ENCODE peak calls at places on chromosomes 7 and 10, in nine cellular contexts. C, B, W, G, Q, E, I, D and R are unnamed samples.

GRCh38 chr10:104208730-104209129 is 23.4 kb downstream of the CFAP43 start:
- DNase-seq in C (no peak), B (no peak), I (no peak), Q (no peak), G (no peak), E (no peak), W (no peak), D (no peak), R (no peak)

GRCh38 chr7:25117226-25118047 is 7.6 kb downstream of the CYCS start:
- DNase-seq in W (no peak), C (no peak), G (no peak), D (no peak), I (no peak), E (no peak), Q (no peak), B (no peak), R (no peak)

GRCh38 chr10:68992721-68993440 is 4.3 kb downstream of the KIFBP start:
- DNase-seq in B (peak; percentile 91), I (no peak), E (no peak), D (no peak), Q (no peak), G (no peak), W (no peak), C (peak; percentile 65), R (no peak)

GRCh38 chr7:101740981-101741725 is 76.3 kb upstream of the CUX1 start:
- DNase-seq in W (no peak), B (no peak), G (no peak), E (peak; percentile 73), D (no peak), I (no peak), C (no peak), Q (no peak), R (no peak)

GRCh38 chr7:45701701-45702460 is 127.7 kb downstream of the ADCY1 start:
- DNase-seq in I (no peak), Q (peak; percentile 3), E (no peak), G (peak; percentile 82), C (no peak), D (no peak), W (no peak), B (no peak), R (peak; percentile 14)

GRCh38 chr10:109474817-109475216 is 448.5 kb downstream of the XPNPEP1 start:
- DNase-seq in E (no peak), Q (no peak), C (no peak), B (no peak), I (no peak), G (no peak), W (no peak), D (no peak), R (no peak)

GRCh38 chr10:48274636-48275035 is at the start of gene FRMPD2:
- DNase-seq in I (no peak), E (no peak), B (no peak), Q (no peak), C (no peak), G (no peak), D (no peak), W (no peak), R (peak; percentile 14)

GRCh38 chr7:128362670-128363069 is 1.2 kb upstream of the PRRT4 start:
- DNase-seq in C (no peak), Q (no peak), W (no peak), G (no peak), B (peak; percentile 21), I (no peak), D (no peak), E (no peak), R (no peak)

GRCh38 chr10:7231420-7232414 is 179.1 kb downstream of the SFMBT2 start:
- DNase-seq in D (no peak), E (no peak), G (no peak), B (no peak), Q (no peak), C (no peak), W (no peak), I (no peak), R (no peak)

GRCh38 chr7:10708447-10708846 is 265.2 kb upstream of the PHF14 start:
- DNase-seq in E (peak; percentile 9), D (no peak), Q (peak; percentile 38), B (no peak), G (peak; percentile 54), W (peak; percentile 46), I (peak; percentile 61), C (no peak), R (no peak)

GRCh38 chr7:19442016-19442785 is 266.6 kb downstream of the POLR1F start:
- DNase-seq in C (peak; percentile 37), I (peak; percentile 13), E (no peak), B (peak; percentile 61), Q (peak; percentile 15), D (no peak), W (peak; percentile 15), G (no peak), R (no peak)

GRCh38 chr7:50595538-50596102 is 30.4 kb upstream of the DDC start:
- DNase-seq in D (no peak), W (peak; percentile 70), B (peak; percentile 37), G (no peak), E (no peak), Q (no peak), I (no peak), C (peak; percentile 26), R (no peak)

GRCh38 chr7:70374772-70375533 is 757.0 kb upstream of the GALNT17 start:
- DNase-seq in Q (no peak), B (no peak), G (no peak), I (no peak), W (no peak), E (no peak), D (no peak), C (no peak), R (no peak)

GRCh38 chr10:66586073-66586472 is 339.8 kb upstream of the LRRTM3 start:
- DNase-seq in D (no peak), E (no peak), W (peak; percentile 1), Q (peak; percentile 46), C (no peak), G (no peak), I (no peak), B (peak; percentile 6), R (no peak)

GRCh38 chr7:124489925-124490324 is 275.7 kb downstream of the GPR37 start:
- DNase-seq in D (no peak), W (no peak), Q (no peak), C (no peak), I (no peak), G (no peak), B (no peak), E (no peak), R (no peak)

GRCh38 chr10:127354992-127355391 is 158.6 kb upstream of the INSYN2A start:
- DNase-seq in D (no peak), Q (no peak), G (no peak), C (peak; percentile 28), E (no peak), I (no peak), W (no peak), B (no peak), R (no peak)

GRCh38 chr10:72322030-72322279 is 32.8 kb downstream of the DNAJB12 start:
- DNase-seq in C (no peak), Q (no peak), E (no peak), B (no peak), W (no peak), I (no peak), G (no peak), D (no peak), R (no peak)

GRCh38 chr7:6092953-6093354 is 61.8 kb downstream of the ANKRD61 start:
- DNase-seq in Q (no peak), I (no peak), B (no peak), W (no peak), E (no peak), D (no peak), G (no peak), C (no peak), R (no peak)

GRCh38 chr10:78756604-78757442 is 311.9 kb upstream of the ZMIZ1 start:
- DNase-seq in I (no peak), W (peak; percentile 72), E (peak; percentile 98), D (peak; percentile 14), G (peak; percentile 67), B (peak; percentile 96), C (peak; percentile 98), Q (no peak), R (peak; percentile 89)

GRCh38 chr10:34850558-34850957 is 35.5 kb upstream of the PARD3 start:
- DNase-seq in G (no peak), E (no peak), I (no peak), Q (no peak), W (no peak), D (no peak), C (no peak), B (no peak), R (no peak)

GRCh38 chr10:124994573-124995473 is 52.9 kb downstream of the ZRANB1 start:
- DNase-seq in E (no peak), B (no peak), I (no peak), G (peak; percentile 48), W (no peak), D (no peak), C (peak; percentile 4), Q (peak; percentile 4), R (peak; percentile 21)

GRCh38 chr7:55325371-55325792 is 39.8 kb upstream of the LANCL2 start:
- DNase-seq in B (peak; percentile 94), G (no peak), C (peak; percentile 83), I (peak; percentile 60), E (no peak), Q (no peak), W (no peak), D (no peak), R (no peak)

GRCh38 chr7:14210075-14210474 is 220.6 kb upstream of the ETV1 start:
- DNase-seq in W (no peak), D (no peak), G (no peak), E (no peak), C (no peak), I (no peak), B (no peak), Q (no peak), R (no peak)

GRCh38 chr10:20995123-20995978 is 98.2 kb upstream of the NEBL start:
- DNase-seq in B (no peak), Q (no peak), E (no peak), W (no peak), I (no peak), G (no peak), D (no peak), C (no peak), R (no peak)

GRCh38 chr10:73467210-73467609 is 28.6 kb downstream of the PPP3CB start:
- DNase-seq in C (no peak), Q (no peak), I (no peak), G (no peak), B (no peak), D (no peak), W (no peak), E (no peak), R (no peak)

GRCh38 chr7:102119213-102119651 is 167.4 kb upstream of the SH2B2 start:
- DNase-seq in W (no peak), C (no peak), G (no peak), E (no peak), D (no peak), I (no peak), Q (no peak), B (no peak), R (no peak)

GRCh38 chr10:6741561-6741960 is 161.5 kb upstream of the PRKCQ start:
- DNase-seq in D (no peak), B (no peak), Q (no peak), G (no peak), C (no peak), W (no peak), I (no peak), E (no peak), R (no peak)

GRCh38 chr7:97043281-97043680 is 18.6 kb upstream of the DLX5 start:
- DNase-seq in E (no peak), W (no peak), D (no peak), I (no peak), G (no peak), B (no peak), C (no peak), Q (no peak), R (no peak)